ENCODE peak calls at places on chromosomes 13 and 19, in eight cellular contexts. L is LHCN-M2; D is anterior cingulate cortex; J is left ventricle myocardium inferior; X is psoas muscle; W is activated CD4-positive, alpha-beta T cell treated with anti-CD3 and anti-CD28 coated beads for 24 hours; M is naive B cell; Y is NCI-H2081. S is an unnamed sample.

GRCh38 chr19:17136617-17137016 is 61.0 kb downstream of the MYO9B start:
- DNase-seq in L (no peak), D (no peak), J (no peak), X (no peak), W (no peak), M (no peak), Y (no peak), S (no peak)

GRCh38 chr19:47790398-47790814 is 11.9 kb downstream of the SELENOW start:
- DNase-seq in L (peak; percentile 57), D (peak; percentile 57), J (peak; percentile 80), X (peak; percentile 84), W (peak; percentile 86), M (peak; percentile 61), Y (peak; percentile 56), S (peak; percentile 81)

GRCh38 chr13:93473441-93474270 is 247.0 kb downstream of the GPC6 start:
- DNase-seq in L (peak; percentile 90), D (no peak), J (no peak), X (no peak), W (no peak), M (no peak), Y (no peak), S (no peak)

GRCh38 chr13:48532146-48532472 is 771 bp downstream of the RCBTB2 start:
- DNase-seq in L (no peak), D (no peak), J (no peak), X (no peak), W (no peak), M (no peak), Y (peak; percentile 17), S (peak; percentile 21)

GRCh38 chr13:44335463-44335862 is 38.2 kb upstream of the SERP2 start:
- DNase-seq in L (no peak), D (no peak), J (no peak), X (no peak), W (no peak), M (no peak), Y (no peak), S (no peak)

GRCh38 chr13:112034846-112035245 is 32.1 kb upstream of the SOX1 start:
- DNase-seq in L (no peak), D (no peak), J (no peak), X (no peak), W (no peak), M (no peak), Y (no peak), S (no peak)

GRCh38 chr13:78572459-78572858 is 30.9 kb downstream of the POU4F1 start:
- DNase-seq in L (no peak), D (no peak), J (no peak), X (no peak), W (no peak), M (no peak), Y (no peak), S (no peak)

GRCh38 chr19:47430041-47430802 is 10.9 kb upstream of the MEIS3 start:
- DNase-seq in L (no peak), D (no peak), J (no peak), X (no peak), W (no peak), M (no peak), Y (no peak), S (no peak)

GRCh38 chr19:35828694-35829301 is 16.2 kb upstream of the PRODH2 start:
- DNase-seq in L (peak; percentile 57), D (peak; percentile 1), J (peak; percentile 53), X (peak; percentile 48), W (peak; percentile 27), M (peak; percentile 14), Y (no peak), S (peak; percentile 60)

GRCh38 chr13:46166221-46166584 is 15.8 kb downstream of the LCP1 start:
- DNase-seq in L (no peak), D (no peak), J (no peak), X (no peak), W (no peak), M (no peak), Y (no peak), S (no peak)

GRCh38 chr19:17194608-17195007 is 20.5 kb upstream of the USE1 start:
- DNase-seq in L (no peak), D (no peak), J (no peak), X (no peak), W (no peak), M (no peak), Y (no peak), S (no peak)

GRCh38 chr19:14023404-14024235 is 4.3 kb upstream of the RLN3 start:
- DNase-seq in L (peak; percentile 20), D (no peak), J (peak; percentile 39), X (peak; percentile 34), W (no peak), M (no peak), Y (no peak), S (peak; percentile 80)

GRCh38 chr13:110856941-110857835 is 57.7 kb downstream of the ANKRD10 start:
- DNase-seq in L (no peak), D (no peak), J (no peak), X (no peak), W (no peak), M (no peak), Y (no peak), S (no peak)

GRCh38 chr13:114066956-114067355 is 65.5 kb downstream of the RASA3 start:
- DNase-seq in L (no peak), D (no peak), J (no peak), X (no peak), W (no peak), M (no peak), Y (no peak), S (no peak)

GRCh38 chr19:49861127-49861526 is 6.2 kb downstream of the PNKP start:
- DNase-seq in L (no peak), D (no peak), J (no peak), X (no peak), W (no peak), M (no peak), Y (no peak), S (no peak)

GRCh38 chr19:48510421-48511268 is 990 bp downstream of the LMTK3 start:
- DNase-seq in L (peak; percentile 29), D (peak; percentile 70), J (peak; percentile 64), X (peak; percentile 67), W (peak; percentile 66), M (peak; percentile 61), Y (peak; percentile 53), S (peak; percentile 58)

GRCh38 chr13:50129923-50130685 is 114.9 kb downstream of the KCNRG start:
- DNase-seq in L (peak; percentile 46), D (no peak), J (peak; percentile 37), X (peak; percentile 81), W (no peak), M (peak; percentile 33), Y (no peak), S (peak; percentile 70)

GRCh38 chr13:65488606-65489005 is 1741.5 kb downstream of the PCDH9 start:
- DNase-seq in L (no peak), D (no peak), J (no peak), X (no peak), W (no peak), M (no peak), Y (no peak), S (no peak)

GRCh38 chr13:79317856-79318255 is 88.2 kb downstream of the RBM26 start:
- DNase-seq in L (no peak), D (no peak), J (no peak), X (no peak), W (no peak), M (no peak), Y (no peak), S (no peak)

GRCh38 chr13:48221301-48222190 is 11.5 kb upstream of the ITM2B start:
- DNase-seq in L (peak; percentile 28), D (no peak), J (no peak), X (no peak), W (no peak), M (no peak), Y (no peak), S (no peak)

GRCh38 chr19:50512112-50512998 is 1.4 kb downstream of the ASPDH start:
- DNase-seq in L (no peak), D (no peak), J (no peak), X (no peak), W (no peak), M (no peak), Y (no peak), S (no peak)

GRCh38 chr19:51904331-51905165 is at the start of gene ZNF649:
- DNase-seq in L (peak; percentile 94), D (peak; percentile 57), J (peak; percentile 77), X (peak; percentile 87), W (peak; percentile 72), M (peak; percentile 77), Y (peak; percentile 45), S (peak; percentile 74)

GRCh38 chr13:88068316-88068715 is 397.1 kb downstream of the SLITRK5 start:
- DNase-seq in L (no peak), D (no peak), J (no peak), X (no peak), W (no peak), M (no peak), Y (no peak), S (no peak)

GRCh38 chr13:64158910-64159309 is 2743.3 kb upstream of the PCDH20 start:
- DNase-seq in L (peak; percentile 71), D (no peak), J (no peak), X (no peak), W (no peak), M (no peak), Y (no peak), S (peak; percentile 22)

GRCh38 chr19:1265611-1266115 is 3.5 kb upstream of the CIRBP start:
- DNase-seq in L (peak; percentile 95), D (no peak), J (peak; percentile 71), X (peak; percentile 89), W (no peak), M (no peak), Y (no peak), S (peak; percentile 88)

GRCh38 chr19:40236366-40236765 is 9.9 kb upstream of the CCNP start:
- DNase-seq in L (no peak), D (no peak), J (no peak), X (no peak), W (no peak), M (no peak), Y (no peak), S (no peak)

GRCh38 chr13:46607768-46608553 is 55.0 kb downstream of the LRCH1 start:
- DNase-seq in L (no peak), D (no peak), J (no peak), X (no peak), W (no peak), M (no peak), Y (no peak), S (no peak)

GRCh38 chr19:47226426-47227346 is 4.3 kb downstream of the BBC3 start:
- DNase-seq in L (peak; percentile 84), D (peak; percentile 13), J (peak; percentile 89), X (peak; percentile 88), W (no peak), M (peak; percentile 25), Y (peak; percentile 57), S (peak; percentile 96)

GRCh38 chr19:50333737-50334617 is 4.8 kb upstream of the KCNC3 start:
- DNase-seq in L (no peak), D (peak; percentile 91), J (peak; percentile 77), X (peak; percentile 72), W (peak; percentile 75), M (no peak), Y (peak; percentile 62), S (no peak)

S was measured in MG63.